ENCODE peak calls at places on chromosomes 11 and 22, in six cellular contexts. Y is transverse colon, I is endothelial cell of umbilical vein, K is HCT116, U is sigmoid colon, L is GM12892. J is an unnamed sample.

GRCh38 chr11:60658409-60658808 is 41.0 kb upstream of the MS4A8 start:
- DNase-seq in I (no peak), U (no peak), Y (no peak), L (no peak), K (no peak), J (no peak)

GRCh38 chr22:28230682-28231081 is 311.6 kb upstream of the PITPNB start:
- DNase-seq in I (no peak), L (no peak), Y (no peak), U (no peak), K (no peak), J (no peak)

GRCh38 chr11:12410006-12410728 is 32.8 kb downstream of the PARVA start:
- DNase-seq in U (peak), I (peak), K (no peak), L (no peak), Y (no peak), J (no peak)

GRCh38 chr11:122898799-122899198 is 16.2 kb downstream of the JHY start:
- DNase-seq in U (no peak), Y (no peak), I (no peak), L (no peak), K (no peak), J (no peak)

GRCh38 chr11:67448220-67448609 is 4.3 kb downstream of the GPR152 start:
- DNase-seq in L (no peak), I (no peak), K (no peak), Y (no peak), U (no peak), J (no peak)

GRCh38 chr11:69840371-69841169 is 21.4 kb upstream of the FGF3 start:
- DNase-seq in I (no peak), Y (no peak), L (no peak), U (no peak), K (peak), J (peak)

GRCh38 chr11:71311928-71312510 is 59.6 kb upstream of the SHANK2 start:
- DNase-seq in L (no peak), K (no peak), Y (peak), U (peak), I (no peak), J (peak)

GRCh38 chr11:79973701-79974626 is 533.1 kb upstream of the TENM4 start:
- DNase-seq in K (no peak), Y (no peak), U (no peak), I (no peak), L (no peak), J (no peak)

GRCh38 chr22:40326905-40327735 is 19.2 kb upstream of the ADSL start:
- DNase-seq in K (no peak), Y (no peak), I (peak), L (no peak), U (no peak), J (no peak)

GRCh38 chr11:72613450-72613849 is 60.8 kb downstream of the PDE2A start:
- DNase-seq in U (no peak), L (no peak), Y (no peak), I (no peak), K (no peak), J (no peak)

GRCh38 chr11:60919956-60920355 is 4.3 kb upstream of the TMEM132A start:
- DNase-seq in Y (no peak), K (no peak), I (no peak), L (no peak), U (no peak), J (no peak)

GRCh38 chr11:133249065-133249464 is 283.2 kb downstream of the OPCML start:
- DNase-seq in L (no peak), I (no peak), Y (no peak), K (no peak), U (no peak), J (no peak)

GRCh38 chr11:104148074-104148473 is 15.9 kb downstream of the PDGFD start:
- DNase-seq in Y (no peak), L (no peak), I (no peak), U (no peak), K (no peak), J (no peak)

GRCh38 chr11:31763296-31763695 is 47.8 kb downstream of the PAX6 start:
- DNase-seq in K (no peak), L (no peak), Y (no peak), I (no peak), U (no peak), J (no peak)

GRCh38 chr11:11265994-11266606 is 87.0 kb downstream of the CSNK2A3 start:
- DNase-seq in U (no peak), L (peak), Y (peak), I (no peak), K (peak), J (no peak)

GRCh38 chr11:111631666-111632039 is 29.4 kb downstream of the SIK2 start:
- DNase-seq in I (peak), K (no peak), L (no peak), U (no peak), Y (no peak), J (no peak)

DNA sequence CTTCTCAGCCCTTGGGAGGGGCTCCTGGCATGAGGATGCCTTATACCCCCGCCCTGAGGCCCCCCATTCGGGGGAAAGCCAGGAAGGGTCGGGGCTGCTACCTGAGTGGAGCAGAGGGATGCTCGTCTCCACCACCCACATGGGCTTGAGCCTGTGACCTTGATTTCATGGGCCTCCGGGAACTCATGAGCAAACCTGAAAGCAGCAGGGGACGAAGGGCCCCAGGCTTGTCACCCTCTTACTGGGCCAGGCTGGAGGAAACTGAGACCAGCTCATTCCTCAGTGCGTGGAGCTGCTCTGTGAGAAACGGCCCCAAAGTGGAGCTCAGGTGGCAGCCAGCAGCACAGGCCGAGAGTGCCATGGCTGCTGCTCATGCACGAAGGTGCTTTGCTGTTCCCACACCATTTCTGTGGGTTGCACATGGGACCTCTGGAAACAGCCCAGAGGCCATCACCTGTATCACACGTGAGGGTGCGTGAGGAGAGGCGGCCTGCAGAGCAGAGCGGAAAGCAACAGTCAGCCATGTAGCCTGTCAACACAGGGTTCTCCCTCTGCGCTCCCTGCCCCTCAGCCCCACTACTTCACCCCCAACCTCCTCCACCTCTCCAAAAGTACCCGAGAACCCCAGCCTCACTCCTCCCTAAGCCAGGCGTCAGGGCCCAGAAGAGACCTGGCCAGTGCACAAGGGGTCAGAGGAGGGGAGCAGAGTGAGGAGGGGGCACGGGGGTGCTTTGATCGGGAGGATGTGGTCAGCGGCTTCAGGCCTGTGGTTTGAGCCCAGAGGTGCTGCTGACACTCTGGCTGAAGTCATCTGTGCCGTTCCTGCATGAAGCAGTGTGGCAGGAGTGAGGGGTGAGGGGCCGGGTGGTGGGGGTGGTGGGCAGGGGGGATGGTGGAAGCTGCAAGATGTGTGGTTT is 14.2 kb upstream of the IL2RB start:
- DNase-seq in U (no peak), L (peak), K (no peak), Y (no peak), I (no peak), J (peak)
- TF ChIP-seq POLR2AphosphoS5 in U (no peak), L (peak), K (no peak), Y (no peak), I (no peak), J (peak)

DNA sequence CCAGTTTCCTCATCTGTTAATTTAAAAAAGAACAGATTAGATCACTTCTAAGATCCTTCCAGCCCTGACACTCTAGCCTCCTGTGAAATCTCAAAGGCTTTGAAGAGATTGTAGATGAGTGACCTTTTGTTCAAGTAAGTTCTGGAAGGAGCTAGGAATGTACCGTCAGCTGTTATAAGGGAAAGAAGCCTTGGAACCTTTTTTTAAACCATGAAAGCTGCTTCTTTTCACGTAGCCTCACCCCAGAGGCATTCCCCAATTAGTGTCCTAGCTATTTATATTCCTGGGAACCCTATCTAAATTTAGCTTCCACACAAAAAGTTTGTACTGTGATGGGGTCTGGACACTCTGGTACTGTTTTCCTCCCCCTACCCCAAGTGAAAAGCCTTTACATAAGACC is 35.8 kb upstream of the SLN start:
- DNase-seq in L (no peak), K (no peak), U (no peak), Y (no peak), I (no peak), J (no peak)
- TF ChIP-seq POLR2AphosphoS5 in L (no peak), K (no peak), U (no peak), Y (no peak), I (no peak), J (no peak)

GRCh38 chr22:46586531-46587011 is 33.6 kb upstream of the GRAMD4 start:
- DNase-seq in K (no peak), L (no peak), Y (peak), U (no peak), I (no peak), J (peak)

GRCh38 chr22:46587492-46588278 is 32.5 kb upstream of the GRAMD4 start:
- DNase-seq in I (no peak), K (no peak), L (peak), Y (peak), U (no peak), J (peak)

GRCh38 chr22:46586123-46586519 is 34.1 kb upstream of the GRAMD4 start:
- DNase-seq in K (no peak), L (no peak), I (no peak), U (no peak), Y (no peak), J (peak)

GRCh38 chr22:46588279-46589140 is 31.7 kb upstream of the GRAMD4 start:
- DNase-seq in U (no peak), I (no peak), L (no peak), K (no peak), Y (no peak), J (peak)

DNA sequence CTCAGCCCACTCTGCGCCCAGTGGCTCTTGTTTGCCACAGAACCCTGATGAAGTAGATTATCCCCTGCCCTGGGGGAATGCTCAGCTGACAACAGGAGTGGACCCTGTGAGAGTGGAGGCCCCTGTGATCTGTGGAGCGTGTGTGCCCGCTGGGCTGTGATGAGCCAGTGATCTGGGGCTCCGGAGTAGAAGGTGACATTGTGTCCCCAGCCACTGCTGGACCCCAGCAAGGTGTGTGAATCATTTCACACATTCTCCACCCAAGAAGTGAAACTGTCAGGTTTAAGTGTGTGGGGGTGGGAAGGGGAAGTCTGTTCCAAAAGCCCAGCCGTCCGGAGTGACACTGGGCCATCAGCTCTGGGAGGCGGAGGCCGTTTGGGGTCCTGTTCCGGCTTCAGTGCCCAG is 33.1 kb upstream of the GRAMD4 start:
- DNase-seq in K (no peak), I (no peak), Y (peak), U (no peak), L (peak), J (peak)
- TF ChIP-seq POLR2AphosphoS5 in K (no peak), I (no peak), Y (no peak), U (no peak), L (no peak), J (no peak)

GRCh38 chr11:65530157-65530496 is 5.2 kb downstream of the SCYL1 start:
- DNase-seq in L (no peak), U (no peak), I (no peak), Y (no peak), K (no peak), J (no peak)

GRCh38 chr11:65529475-65530156 is 4.7 kb downstream of the SCYL1 start:
- DNase-seq in I (no peak), U (no peak), L (no peak), K (no peak), Y (no peak), J (no peak)

GRCh38 chr11:65528819-65529350 is 4.0 kb downstream of the SCYL1 start:
- DNase-seq in Y (no peak), L (peak), U (no peak), K (no peak), I (no peak), J (no peak)

GRCh38 chr11:65535102-65535501 is 10.2 kb downstream of the SCYL1 start:
- DNase-seq in L (no peak), I (no peak), U (no peak), Y (no peak), K (no peak), J (no peak)

DNA sequence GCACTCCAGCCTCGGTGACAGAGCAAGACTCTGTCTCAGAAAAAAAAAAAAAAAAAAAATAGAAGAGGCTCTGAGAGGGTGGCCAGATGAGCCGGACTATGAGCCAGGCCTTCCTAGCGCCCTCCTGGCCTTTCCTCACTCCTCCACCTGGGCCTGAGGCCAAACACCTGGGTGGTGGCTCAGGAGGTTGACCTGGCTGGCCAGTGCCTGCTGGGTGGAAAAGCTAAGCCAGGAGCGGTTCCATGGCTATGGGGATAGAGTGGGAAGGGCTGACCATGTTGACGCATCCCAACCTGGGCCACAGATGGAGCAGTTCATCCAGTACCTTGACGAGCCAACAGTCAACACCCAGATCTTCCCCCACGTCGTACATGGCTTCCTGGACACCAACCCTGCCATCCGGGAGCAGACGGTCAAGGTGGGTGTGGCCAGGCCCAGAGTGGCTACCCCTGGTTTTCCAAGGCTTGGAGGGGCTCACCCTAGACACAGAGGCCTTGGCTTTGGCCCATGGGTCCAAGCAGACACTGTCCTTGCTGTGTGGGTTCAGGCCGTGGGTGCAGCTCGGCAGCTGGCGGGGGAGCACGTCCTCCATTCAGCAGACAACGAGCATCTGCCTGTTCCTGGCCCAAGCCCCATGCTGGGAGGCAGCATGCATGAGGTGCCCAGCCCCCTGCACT is 7.6 kb downstream of the SCYL1 start:
- DNase-seq in L (no peak), U (peak), K (no peak), I (no peak), Y (no peak), J (no peak)
- TF ChIP-seq POLR2AphosphoS5 in L (no peak), U (no peak), K (no peak), I (no peak), Y (no peak), J (peak)

GRCh38 chr22:48805516-48805915 is 1022.2 kb downstream of the BRD1 start:
- DNase-seq in U (no peak), I (no peak), Y (no peak), L (no peak), K (no peak), J (peak)

GRCh38 chr22:48804811-48805301 is 1022.8 kb downstream of the BRD1 start:
- DNase-seq in Y (no peak), K (no peak), L (no peak), I (no peak), U (no peak), J (peak)

GRCh38 chr22:48807155-48807554 is 1020.5 kb downstream of the BRD1 start:
- DNase-seq in L (no peak), I (no peak), Y (no peak), U (no peak), K (no peak), J (peak)

GRCh38 chr22:48806227-48806781 is 1021.4 kb downstream of the BRD1 start:
- DNase-seq in L (no peak), I (no peak), U (no peak), Y (no peak), K (no peak), J (peak)

GRCh38 chr22:48808038-48808960 is 1019.4 kb downstream of the BRD1 start:
- DNase-seq in I (no peak), L (no peak), Y (no peak), U (no peak), K (no peak), J (peak)
- TF ChIP-seq POLR2AphosphoS5 in I (no peak), L (no peak), Y (no peak), U (no peak), K (no peak), J (no peak)

GRCh38 chr11:516400-516799 is 9.4 kb upstream of the RNH1 start:
- DNase-seq in L (no peak), U (no peak), I (no peak), Y (no peak), K (no peak), J (no peak)

GRCh38 chr11:515131-515530 is 8.1 kb upstream of the RNH1 start:
- DNase-seq in I (no peak), K (no peak), L (no peak), U (no peak), Y (no peak), J (no peak)

GRCh38 chr11:520428-521178 is 13.6 kb upstream of the RNH1 start:
- DNase-seq in Y (no peak), I (no peak), L (no peak), K (no peak), U (no peak), J (no peak)

GRCh38 chr11:521179-521688 is 14.1 kb downstream of the HRAS start:
- DNase-seq in I (no peak), Y (no peak), K (no peak), L (no peak), U (no peak), J (no peak)

GRCh38 chr11:518463-519202 is 11.6 kb upstream of the RNH1 start:
- DNase-seq in U (peak), Y (peak), K (peak), I (peak), L (peak), J (peak)
- TF ChIP-seq POLR2AphosphoS5 in U (peak), Y (peak), K (peak), I (peak), L (no peak), J (peak)

DNA sequence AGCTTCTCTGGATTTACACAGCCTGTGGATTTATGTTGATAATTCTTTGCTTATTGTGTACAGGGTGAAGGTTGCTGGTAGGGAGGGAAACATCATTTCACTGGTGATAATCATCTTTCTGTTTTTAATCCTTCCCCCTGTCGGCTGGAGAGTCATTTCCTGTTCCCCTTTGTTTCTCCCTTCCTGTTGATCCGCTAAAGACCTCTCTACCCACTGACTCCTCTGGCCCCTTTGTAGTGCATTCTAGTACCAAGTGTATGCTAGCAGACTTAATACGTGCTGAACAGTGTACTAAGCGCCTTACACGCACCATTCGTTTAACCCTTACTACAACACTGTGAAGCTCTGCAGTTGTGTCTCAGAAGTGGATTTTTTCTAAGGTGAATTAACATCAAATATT is 19.0 kb upstream of the OR9Q1 start:
- DNase-seq in U (no peak), K (no peak), L (no peak), I (peak), Y (no peak), J (no peak)
- TF ChIP-seq POLR2AphosphoS5 in U (no peak), K (no peak), L (no peak), I (peak), Y (no peak), J (no peak)